ENCODE peak calls at places on chromosomes 12 and 14, in four cellular contexts. O is Right ventricle myocardium superior; W is stimulated activated effector memory CD8-positive, alpha-beta T cell treated with anti-CD3 and anti-CD28 coated beads, Interleukin-12 subunit alpha, Interleukin-12 subunit beta, amount 100 ng/mL, for 72 hours; H is glutamatergic neuron. J is an unnamed sample.

GRCh38 chr14:68426661-68427549 is 366.0 kb downstream of the ZFP36L1 start:
- DNase-seq in O (no peak), W (no peak), H (no peak), J (no peak)

GRCh38 chr12:88181881-88182280 is 39.8 kb downstream of the TMTC3 start:
- DNase-seq in O (no peak), W (no peak), H (no peak), J (no peak)

GRCh38 chr14:54814076-54814475 is 88.5 kb downstream of the GCH1 start:
- DNase-seq in O (no peak), W (peak), H (no peak), J (no peak)

GRCh38 chr14:74506408-74506807 is 12.8 kb downstream of the ISCA2 start:
- DNase-seq in O (peak), W (no peak), H (no peak), J (no peak)

GRCh38 chr12:63918788-63919300 is 74.3 kb downstream of the SRGAP1 start:
- DNase-seq in O (no peak), W (no peak), H (peak), J (no peak)

GRCh38 chr14:73246387-73247150 is 9.3 kb downstream of the PAPLN start:
- DNase-seq in O (no peak), W (no peak), H (no peak), J (no peak)

GRCh38 chr12:57276935-57277563 is 26.1 kb upstream of the STAC3 start:
- DNase-seq in O (no peak), W (no peak), H (no peak), J (no peak)

GRCh38 chr12:12281134-12281533 is 14.3 kb upstream of the LRP6 start:
- DNase-seq in O (no peak), W (no peak), H (no peak), J (no peak)

GRCh38 chr12:85621041-85621440 is 215.2 kb downstream of the RASSF9 start:
- DNase-seq in O (no peak), W (no peak), H (no peak), J (no peak)

GRCh38 chr14:60356921-60357550 is 108.0 kb downstream of the PPM1A start:
- DNase-seq in O (no peak), W (no peak), H (no peak), J (no peak)

GRCh38 chr12:39846304-39846703 is 226.7 kb upstream of the ABCD2 start:
- DNase-seq in O (no peak), W (no peak), H (no peak), J (no peak)